ENCODE peak calls at places on chromosomes 1 and 21, in seven cellular contexts. J, O, T, F, Z, G and P are unnamed samples.

GRCh38 chr1:215957692-215958091 is 390.6 kb downstream of the KCTD3 start:
- DNase-seq in T (no peak), O (no peak), J (no peak), Z (no peak), F (no peak), G (no peak), P (no peak)

GRCh38 chr1:234607091-234608025 is 2.6 kb downstream of the IRF2BP2 start:
- DNase-seq in T (peak), O (peak), Z (peak), G (no peak), J (peak), F (no peak), P (no peak)

GRCh38 chr21:18803624-18804023 is 400.0 kb upstream of the TMPRSS15 start:
- DNase-seq in Z (peak), G (no peak), F (no peak), O (no peak), J (no peak), T (no peak), P (no peak)

GRCh38 chr1:103416681-103417318 is 108.7 kb upstream of the RNPC3 start:
- DNase-seq in T (no peak), G (no peak), F (no peak), O (no peak), Z (no peak), J (no peak), P (no peak)

GRCh38 chr1:25107643-25108010 is 124.7 kb downstream of the SYF2 start:
- DNase-seq in Z (no peak), T (no peak), G (no peak), O (no peak), F (no peak), J (no peak), P (no peak)

GRCh38 chr1:228488107-228488817 is 1.1 kb downstream of the RNF187 start:
- DNase-seq in F (no peak), J (no peak), Z (peak), T (peak), O (peak), G (no peak), P (no peak)

GRCh38 chr1:176692431-176692830 is 229.5 kb downstream of the PAPPA2 start:
- DNase-seq in Z (no peak), O (no peak), J (no peak), T (no peak), F (no peak), G (no peak), P (no peak)

GRCh38 chr21:17416139-17416538 is 96.7 kb upstream of the CXADR start:
- DNase-seq in G (no peak), Z (no peak), T (no peak), J (no peak), F (no peak), O (no peak), P (no peak)

GRCh38 chr1:111032295-111032897 is 68.7 kb upstream of the LRIF1 start:
- DNase-seq in F (peak), O (no peak), Z (peak), J (no peak), G (peak), T (peak), P (no peak)

GRCh38 chr1:17562375-17562774 is 22.9 kb downstream of the ARHGEF10L start:
- DNase-seq in T (no peak), O (no peak), G (no peak), Z (no peak), F (no peak), J (no peak), P (no peak)